ENCODE peak calls at places on chromosomes 11 and 22, in eight cellular contexts. N, B, V, F, R, L, I and X are unnamed samples.

GRCh38 chr22:28911777-28912669 is 28.7 kb downstream of the ZNRF3 start:
- DNase-seq in N (no peak), B (no peak), V (no peak), F (no peak), R (peak), L (peak), I (no peak), X (no peak)

GRCh38 chr11:2887526-2888195 is 2.1 kb upstream of the CDKN1C start:
- DNase-seq in N (peak), B (no peak), V (no peak), F (peak), R (no peak), L (no peak), I (no peak), X (no peak)

GRCh38 chr22:25626146-25626992 is 61.9 kb downstream of the GRK3 start:
- DNase-seq in N (no peak), B (no peak), V (no peak), F (no peak), R (no peak), L (no peak), I (no peak), X (no peak)

GRCh38 chr11:82523141-82523540 is 210.5 kb downstream of the FAM181B start:
- DNase-seq in N (no peak), B (no peak), V (peak), F (no peak), R (no peak), L (no peak), I (no peak), X (no peak)

GRCh38 chr11:80074837-80075236 is 634.0 kb upstream of the TENM4 start:
- DNase-seq in N (no peak), B (no peak), V (no peak), F (no peak), R (no peak), L (no peak), I (no peak), X (no peak)

GRCh38 chr11:70169136-70169535 is 34.0 kb upstream of the FADD start:
- DNase-seq in N (no peak), B (no peak), V (no peak), F (no peak), R (no peak), L (no peak), I (no peak), X (no peak)

GRCh38 chr22:20132686-20133246 is 1.2 kb downstream of the ZDHHC8 start:
- DNase-seq in N (no peak), B (no peak), V (no peak), F (no peak), R (no peak), L (no peak), I (no peak), X (no peak)

GRCh38 chr11:102268083-102268984 is 49.0 kb upstream of the BIRC3 start:
- DNase-seq in N (peak), B (peak), V (no peak), F (peak), R (peak), L (peak), I (no peak), X (peak)

GRCh38 chr11:67561971-67562560 is 21.5 kb upstream of the GSTP1 start:
- DNase-seq in N (no peak), B (no peak), V (no peak), F (no peak), R (no peak), L (no peak), I (no peak), X (no peak)

GRCh38 chr11:78211565-78211964 is 22.8 kb downstream of the USP35 start:
- DNase-seq in N (no peak), B (no peak), V (no peak), F (no peak), R (no peak), L (no peak), I (no peak), X (no peak)

GRCh38 chr11:71341596-71341995 is 89.2 kb upstream of the SHANK2 start:
- DNase-seq in N (no peak), B (no peak), V (no peak), F (no peak), R (no peak), L (no peak), I (no peak), X (no peak)

GRCh38 chr22:27474711-27475547 is 326.6 kb downstream of the MN1 start:
- DNase-seq in N (no peak), B (no peak), V (no peak), F (peak), R (peak), L (peak), I (peak), X (peak)

GRCh38 chr11:79466411-79466810 is 25.6 kb upstream of the TENM4 start:
- DNase-seq in N (no peak), B (no peak), V (no peak), F (no peak), R (no peak), L (peak), I (peak), X (no peak)

GRCh38 chr11:8832571-8833260 is 78.3 kb upstream of the AKIP1 start:
- DNase-seq in N (peak), B (no peak), V (no peak), F (peak), R (peak), L (peak), I (no peak), X (no peak)

GRCh38 chr11:68352591-68352990 is 40.2 kb downstream of the LRP5 start:
- DNase-seq in N (no peak), B (no peak), V (no peak), F (no peak), R (no peak), L (no peak), I (no peak), X (no peak)